ENCODE peak calls at places on chromosomes 5 and 9, in eight cellular contexts. S is HepG2, Z is GM23338, A is HCT116, Q is Panc1, L is GM12878, D is upper lobe of left lung, W is K562. N is an unnamed sample.

GRCh38 chr5:132576123-132576522 is 19.3 kb downstream of the RAD50 start:
- ATAC-seq in S (no peak), Z (no peak), A (no peak), Q (no peak), L (no peak), D (no peak), W (no peak), N (no peak)

GRCh38 chr5:124343451-124343867 is 403.0 kb downstream of the ZNF608 start:
- ATAC-seq in S (no peak), Z (no peak), A (no peak), Q (no peak), L (peak), D (peak), W (no peak), N (no peak)

GRCh38 chr9:113580954-113581311 is 117.4 kb downstream of the RGS3 start:
- ATAC-seq in S (peak), Z (no peak), A (no peak), Q (no peak), L (peak), D (no peak), W (no peak), N (no peak)

GRCh38 chr9:27261517-27262211 is 35.3 kb downstream of the EQTN start:
- ATAC-seq in S (peak), Z (no peak), A (no peak), Q (no peak), L (no peak), D (peak), W (no peak), N (no peak)

GRCh38 chr9:118609355-118610044 is 759.7 kb downstream of the BRINP1 start:
- ATAC-seq in S (no peak), Z (no peak), A (no peak), Q (no peak), L (no peak), D (no peak), W (no peak), N (no peak)

GRCh38 chr9:19650292-19650691 is 138.5 kb downstream of the SLC24A2 start:
- ATAC-seq in S (no peak), Z (no peak), A (no peak), Q (no peak), L (no peak), D (no peak), W (peak), N (no peak)

GRCh38 chr5:59158165-59158564 is 575.3 kb downstream of the RAB3C start:
- ATAC-seq in S (no peak), Z (no peak), A (no peak), Q (no peak), L (no peak), D (no peak), W (no peak), N (peak)

GRCh38 chr9:77987880-77988525 is 43.6 kb downstream of the GNAQ start:
- ATAC-seq in S (no peak), Z (no peak), A (no peak), Q (no peak), L (peak), D (no peak), W (peak), N (no peak)

GRCh38 chr5:150164640-150165039 is 1.9 kb upstream of the CDX1 start:
- ATAC-seq in S (no peak), Z (no peak), A (no peak), Q (no peak), L (no peak), D (no peak), W (no peak), N (peak)

GRCh38 chr9:121651295-121652036 is at the start of gene DAB2IP:
- ATAC-seq in S (peak), Z (peak), A (peak), Q (peak), L (peak), D (no peak), W (peak), N (peak)

GRCh38 chr9:118023649-118024048 is 319.4 kb downstream of the TLR4 start:
- ATAC-seq in S (no peak), Z (no peak), A (no peak), Q (no peak), L (no peak), D (no peak), W (no peak), N (no peak)

GRCh38 chr9:35859310-35859994 is 10.7 kb downstream of the OR13J1 start:
- ATAC-seq in S (no peak), Z (peak), A (peak), Q (peak), L (peak), D (no peak), W (no peak), N (peak)

GRCh38 chr9:73125651-73126050 is 26.0 kb upstream of the ANXA1 start:
- ATAC-seq in S (no peak), Z (no peak), A (no peak), Q (no peak), L (no peak), D (no peak), W (no peak), N (no peak)

GRCh38 chr5:62461561-62461960 is 49.0 kb downstream of the IPO11 start:
- ATAC-seq in S (no peak), Z (no peak), A (no peak), Q (no peak), L (no peak), D (no peak), W (no peak), N (no peak)

GRCh38 chr5:10233011-10233410 is 16.7 kb downstream of the ATPSCKMT start:
- ATAC-seq in S (no peak), Z (no peak), A (peak), Q (no peak), L (no peak), D (no peak), W (peak), N (no peak)

GRCh38 chr5:81125959-81126358 is 107.2 kb upstream of the CKMT2 start:
- ATAC-seq in S (peak), Z (no peak), A (no peak), Q (no peak), L (no peak), D (peak), W (no peak), N (peak)

GRCh38 chr9:4833781-4834560 is 41.2 kb downstream of the RCL1 start:
- ATAC-seq in S (no peak), Z (no peak), A (no peak), Q (no peak), L (no peak), D (no peak), W (no peak), N (no peak)

GRCh38 chr5:74578356-74579044 is 62.0 kb downstream of the ENC1 start:
- ATAC-seq in S (no peak), Z (no peak), A (no peak), Q (no peak), L (peak), D (no peak), W (no peak), N (no peak)

GRCh38 chr5:15844253-15844652 is 335.3 kb downstream of the MARCHF11 start:
- ATAC-seq in S (no peak), Z (no peak), A (no peak), Q (no peak), L (no peak), D (no peak), W (no peak), N (no peak)

GRCh38 chr5:139132515-139132914 is 65.7 kb downstream of the SIL1 start:
- ATAC-seq in S (no peak), Z (no peak), A (no peak), Q (no peak), L (no peak), D (no peak), W (no peak), N (no peak)
- H3K27ac ChIP-seq in S (no peak), Z (no peak), A (no peak), Q (no peak), L (no peak), D (peak), W (no peak), N (peak)

GRCh38 chr5:96075579-96076289 is 114.1 kb upstream of the ELL2 start:
- ATAC-seq in S (no peak), Z (no peak), A (no peak), Q (no peak), L (no peak), D (no peak), W (no peak), N (no peak)

GRCh38 chr5:96081276-96081858 is 119.7 kb upstream of the ELL2 start:
- ATAC-seq in S (no peak), Z (no peak), A (no peak), Q (peak), L (no peak), D (no peak), W (peak), N (no peak)

GRCh38 chr5:96080557-96080956 is 118.9 kb upstream of the ELL2 start:
- ATAC-seq in S (no peak), Z (no peak), A (peak), Q (peak), L (no peak), D (no peak), W (no peak), N (no peak)

GRCh38 chr5:96079962-96080361 is 118.3 kb upstream of the ELL2 start:
- ATAC-seq in S (no peak), Z (no peak), A (no peak), Q (no peak), L (no peak), D (no peak), W (no peak), N (no peak)

DNA sequence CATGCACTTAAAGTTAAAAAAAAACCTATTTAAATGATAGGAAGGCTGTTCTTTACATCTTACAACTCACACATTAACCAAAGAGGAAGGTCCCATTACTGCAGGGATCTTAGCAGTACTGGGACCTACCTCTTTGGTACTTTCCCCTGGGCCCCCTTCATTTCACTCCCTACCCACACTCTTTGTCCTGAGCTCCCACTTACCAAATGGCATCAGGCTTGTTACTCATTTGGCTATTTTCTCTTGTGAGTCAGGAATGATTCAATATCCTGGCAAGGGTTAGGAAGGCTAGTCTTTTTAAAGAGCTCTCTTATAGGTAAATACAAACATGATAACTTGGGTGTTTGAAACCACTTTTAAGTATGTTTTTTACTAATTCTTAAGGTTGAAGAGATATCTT is 117.4 kb upstream of the ELL2 start:
- ATAC-seq in S (no peak), Z (no peak), A (peak), Q (peak), L (peak), D (no peak), W (no peak), N (no peak)
- TF ChIP-seq POLR2AphosphoS5 in S (no peak), Z (no peak), A (peak), Q (no peak), L (no peak), D (no peak), W (no peak), N (peak)

GRCh38 chr9:137236238-137236935 is 4.7 kb upstream of the TUBB4B start:
- ATAC-seq in S (peak), Z (peak), A (peak), Q (peak), L (peak), D (peak), W (peak), N (peak)

GRCh38 chr9:137234055-137234697 is 3.5 kb downstream of the SLC34A3 start:
- ATAC-seq in S (no peak), Z (no peak), A (no peak), Q (no peak), L (no peak), D (no peak), W (no peak), N (no peak)

GRCh38 chr9:137234758-137235423 is 4.2 kb downstream of the SLC34A3 start:
- ATAC-seq in S (no peak), Z (no peak), A (no peak), Q (no peak), L (no peak), D (no peak), W (no peak), N (no peak)

GRCh38 chr9:137236936-137237421 is 4.1 kb upstream of the TUBB4B start:
- ATAC-seq in S (no peak), Z (peak), A (no peak), Q (no peak), L (no peak), D (no peak), W (no peak), N (no peak)

GRCh38 chr9:137235424-137236237 is 4.9 kb downstream of the SLC34A3 start:
- ATAC-seq in S (peak), Z (peak), A (no peak), Q (no peak), L (no peak), D (no peak), W (no peak), N (no peak)
- H3K27ac ChIP-seq in S (peak), Z (no peak), A (no peak), Q (no peak), L (no peak), D (no peak), W (peak), N (no peak)

DNA sequence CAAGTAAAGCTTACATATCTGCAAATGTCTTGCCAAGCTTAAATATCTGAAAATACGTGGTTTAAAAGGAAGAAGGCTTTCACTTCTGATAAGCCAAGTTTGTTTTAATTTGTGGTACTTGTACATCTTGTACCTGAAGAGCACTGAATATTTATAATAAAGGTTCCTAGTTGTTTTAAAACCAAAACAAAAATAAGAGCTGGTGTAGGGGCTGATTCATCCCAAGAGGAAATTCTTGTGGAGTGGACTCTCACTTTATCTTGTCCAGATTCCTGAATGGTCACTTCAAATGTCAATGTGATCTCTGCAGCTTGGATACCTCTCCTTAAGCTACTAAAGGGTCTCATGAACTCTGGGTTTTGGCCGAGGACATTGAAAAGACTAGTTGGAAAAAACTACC is 29.5 kb downstream of the MAMDC2 start:
- ATAC-seq in S (no peak), Z (no peak), A (no peak), Q (no peak), L (no peak), D (no peak), W (no peak), N (peak)
- TF ChIP-seq POLR2AphosphoS5 in S (no peak), Z (no peak), A (no peak), Q (no peak), L (no peak), D (no peak), W (no peak), N (peak)

GRCh38 chr5:43533646-43534045 is 18.7 kb upstream of the C5orf34 start:
- ATAC-seq in S (no peak), Z (no peak), A (no peak), Q (no peak), L (no peak), D (no peak), W (no peak), N (no peak)

DNA sequence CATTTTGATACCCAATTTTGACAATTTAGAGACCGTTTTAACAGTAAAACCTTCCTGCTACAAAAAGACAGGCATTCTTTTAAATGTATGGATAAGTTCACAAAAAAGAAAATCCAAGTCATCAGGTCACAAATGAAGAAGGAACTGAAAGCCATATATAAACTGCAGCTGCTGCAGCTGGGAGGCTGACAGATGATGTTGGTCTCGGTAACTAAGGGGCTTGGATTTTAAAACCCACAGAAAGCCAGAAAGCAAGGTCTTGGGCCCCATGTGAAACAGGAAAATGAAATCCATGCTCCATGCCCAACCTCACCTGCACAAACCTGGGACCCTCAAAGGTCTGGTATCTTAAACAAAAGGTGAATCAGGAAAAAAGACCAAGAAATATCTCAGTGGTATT is 15.7 kb upstream of the C5orf34 start:
- ATAC-seq in S (no peak), Z (no peak), A (no peak), Q (no peak), L (no peak), D (no peak), W (no peak), N (no peak)
- H3K27ac ChIP-seq in S (no peak), Z (no peak), A (no peak), Q (no peak), L (no peak), D (no peak), W (no peak), N (no peak)

DNA sequence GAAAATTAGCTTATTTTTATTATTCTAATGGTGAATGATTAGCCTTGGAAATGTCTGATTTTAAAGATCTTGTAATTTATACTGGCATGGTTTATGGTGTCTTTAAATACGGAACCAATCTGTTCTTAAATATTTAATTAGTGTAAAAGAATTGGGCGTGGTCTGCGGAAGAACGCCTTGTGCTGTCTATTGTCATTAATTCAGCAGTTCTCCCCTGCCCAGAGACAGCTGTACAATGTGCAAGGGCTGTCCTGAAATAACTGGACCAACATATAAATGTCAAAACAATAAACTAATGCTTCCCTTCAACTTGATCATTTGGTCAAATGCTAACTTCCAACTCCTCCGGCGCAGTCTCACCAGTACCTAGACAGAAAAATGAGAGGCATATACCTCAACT is 124.3 kb downstream of the CCDC192 start:
- ATAC-seq in S (no peak), Z (no peak), A (no peak), Q (no peak), L (no peak), D (no peak), W (no peak), N (no peak)
- TF ChIP-seq POLR2AphosphoS5 in S (no peak), Z (no peak), A (no peak), Q (no peak), L (no peak), D (no peak), W (no peak), N (no peak)

DNA sequence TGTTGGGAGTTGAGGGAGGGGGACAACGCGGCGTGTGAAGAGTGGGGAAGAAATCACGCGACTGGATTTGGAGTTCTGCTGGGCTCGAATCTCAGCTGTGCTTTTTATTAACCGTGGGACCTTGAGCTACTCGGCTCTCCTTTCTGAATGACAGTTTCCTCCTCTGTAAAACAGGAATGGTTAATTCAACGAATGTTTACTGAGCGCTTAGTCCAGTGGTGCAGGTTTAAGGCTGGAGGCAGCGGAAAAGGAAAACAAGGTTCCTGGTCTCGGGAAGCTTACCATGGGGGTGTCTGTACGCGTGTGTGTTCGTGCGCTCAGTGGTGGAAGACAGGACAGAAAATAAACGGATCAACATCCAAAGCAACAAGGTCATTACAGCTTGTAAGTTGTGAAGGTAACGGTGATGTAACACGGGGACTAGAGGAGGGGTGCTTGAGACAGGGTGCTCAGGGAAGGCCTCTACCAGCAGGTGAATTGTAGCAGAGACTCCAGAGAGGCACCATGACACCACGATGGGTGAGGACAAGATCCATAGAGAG is 277 bp downstream of the EIF4E1B start:
- ATAC-seq in S (peak), Z (no peak), A (no peak), Q (peak), L (no peak), D (no peak), W (no peak), N (no peak)
- H3K27ac ChIP-seq in S (no peak), Z (no peak), A (no peak), Q (no peak), L (no peak), D (no peak), W (no peak), N (no peak)